ENCODE peak calls at places on chromosomes 11 and 22, in nine cellular contexts. K, R, T, Z, J, C, M, S and U are unnamed samples.

GRCh38 chr11:120208777-120209176 is 2.1 kb upstream of the OAF start:
- DNase-seq in S (no peak), M (no peak), T (peak), J (no peak), R (peak), Z (peak), C (no peak), K (peak), U (peak)

GRCh38 chr11:17014321-17014773 is at the start of gene PLEKHA7:
- DNase-seq in S (no peak), K (no peak), R (no peak), T (no peak), Z (no peak), C (peak), J (no peak), M (no peak), U (peak)

GRCh38 chr11:75536786-75537629 is 11.3 kb upstream of the GDPD5 start:
- DNase-seq in C (no peak), J (no peak), S (no peak), M (peak), K (peak), Z (no peak), R (peak), T (peak), U (no peak)

GRCh38 chr11:121367434-121367833 is 74.9 kb downstream of the SC5D start:
- DNase-seq in M (no peak), Z (peak), R (no peak), T (peak), C (no peak), K (peak), J (no peak), S (no peak), U (peak)

GRCh38 chr11:76694664-76695063 is 24.1 kb upstream of the LRRC32 start:
- DNase-seq in K (peak), M (no peak), J (peak), T (peak), S (no peak), R (no peak), Z (peak), C (no peak), U (no peak)

GRCh38 chr22:21832291-21833290 is 34.9 kb downstream of the MAPK1 start:
- DNase-seq in C (no peak), T (peak), M (no peak), S (no peak), Z (no peak), K (peak), R (no peak), J (no peak), U (no peak)

GRCh38 chr22:50342651-50343540 is at the start of gene PPP6R2:
- DNase-seq in T (peak), K (peak), S (peak), M (no peak), R (peak), Z (peak), C (peak), J (no peak), U (peak)

GRCh38 chr22:39242389-39242808 is 2.4 kb downstream of the PDGFB start:
- DNase-seq in Z (no peak), T (no peak), K (no peak), M (no peak), J (no peak), R (no peak), S (no peak), C (peak), U (no peak)

GRCh38 chr22:37559901-37560681 is at the start of gene CDC42EP1:
- DNase-seq in J (no peak), M (no peak), K (peak), C (peak), S (peak), Z (peak), R (no peak), T (peak), U (peak)

GRCh38 chr11:11424696-11425095 is 71.6 kb upstream of the CSNK2A3 start:
- DNase-seq in Z (no peak), R (no peak), S (no peak), J (no peak), M (no peak), K (no peak), T (no peak), C (no peak), U (no peak)

GRCh38 chr22:25406510-25407210 is 157.8 kb upstream of the GRK3 start:
- DNase-seq in C (no peak), S (peak), K (no peak), T (no peak), M (no peak), Z (no peak), J (no peak), R (peak), U (no peak)

GRCh38 chr11:116990061-116990473 is 108.2 kb downstream of the SIK3 start:
- DNase-seq in M (no peak), Z (peak), T (peak), J (peak), R (no peak), K (peak), S (no peak), C (no peak), U (peak)

GRCh38 chr22:19330865-19331418 is 39.4 kb upstream of the CLTCL1 start:
- DNase-seq in M (no peak), T (no peak), C (no peak), Z (no peak), J (no peak), S (no peak), K (no peak), R (no peak), U (no peak)

GRCh38 chr22:26835929-26836528 is 178.6 kb downstream of the MIAT start:
- DNase-seq in J (no peak), Z (peak), M (peak), K (peak), C (peak), T (peak), R (peak), S (no peak), U (peak)

GRCh38 chr11:9461760-9462134 is 935 bp downstream of the ZNF143 start:
- DNase-seq in M (no peak), R (no peak), T (peak), Z (peak), J (no peak), C (peak), K (peak), S (no peak), U (no peak)

GRCh38 chr11:79419120-79419519 is 21.7 kb downstream of the TENM4 start:
- DNase-seq in C (no peak), Z (peak), R (no peak), S (no peak), T (peak), J (no peak), M (peak), K (peak), U (no peak)

GRCh38 chr11:61362542-61362875 is 335 bp downstream of the TMEM138 start:
- DNase-seq in S (no peak), M (no peak), J (no peak), T (peak), Z (peak), R (no peak), K (peak), C (peak), U (peak)

GRCh38 chr11:114562166-114562916 is 2.7 kb upstream of the NXPE1 start:
- DNase-seq in S (no peak), K (peak), C (no peak), Z (peak), T (peak), J (peak), M (no peak), R (no peak), U (no peak)

GRCh38 chr22:29782061-29782845 is 15.1 kb downstream of the UQCR10 start:
- DNase-seq in T (peak), M (no peak), Z (no peak), C (no peak), K (no peak), J (no peak), S (peak), R (no peak), U (peak)

GRCh38 chr22:46942816-46943783 is 180.7 kb downstream of the TBC1D22A start:
- DNase-seq in Z (no peak), M (no peak), C (no peak), S (peak), R (no peak), K (peak), T (no peak), J (no peak), U (no peak)

GRCh38 chr11:33897761-33898403 is 6.0 kb upstream of the LMO2 start:
- DNase-seq in T (no peak), R (no peak), S (no peak), Z (no peak), M (no peak), J (no peak), C (no peak), K (no peak), U (no peak)

GRCh38 chr11:9473408-9473807 is 12.6 kb downstream of the ZNF143 start:
- DNase-seq in K (no peak), M (no peak), C (peak), Z (no peak), T (no peak), S (no peak), R (no peak), J (no peak), U (no peak)

GRCh38 chr11:72308226-72309073 is 64.5 kb upstream of the PHOX2A start:
- DNase-seq in K (peak), S (no peak), J (peak), R (no peak), T (peak), Z (peak), C (peak), M (no peak), U (no peak)

DNA sequence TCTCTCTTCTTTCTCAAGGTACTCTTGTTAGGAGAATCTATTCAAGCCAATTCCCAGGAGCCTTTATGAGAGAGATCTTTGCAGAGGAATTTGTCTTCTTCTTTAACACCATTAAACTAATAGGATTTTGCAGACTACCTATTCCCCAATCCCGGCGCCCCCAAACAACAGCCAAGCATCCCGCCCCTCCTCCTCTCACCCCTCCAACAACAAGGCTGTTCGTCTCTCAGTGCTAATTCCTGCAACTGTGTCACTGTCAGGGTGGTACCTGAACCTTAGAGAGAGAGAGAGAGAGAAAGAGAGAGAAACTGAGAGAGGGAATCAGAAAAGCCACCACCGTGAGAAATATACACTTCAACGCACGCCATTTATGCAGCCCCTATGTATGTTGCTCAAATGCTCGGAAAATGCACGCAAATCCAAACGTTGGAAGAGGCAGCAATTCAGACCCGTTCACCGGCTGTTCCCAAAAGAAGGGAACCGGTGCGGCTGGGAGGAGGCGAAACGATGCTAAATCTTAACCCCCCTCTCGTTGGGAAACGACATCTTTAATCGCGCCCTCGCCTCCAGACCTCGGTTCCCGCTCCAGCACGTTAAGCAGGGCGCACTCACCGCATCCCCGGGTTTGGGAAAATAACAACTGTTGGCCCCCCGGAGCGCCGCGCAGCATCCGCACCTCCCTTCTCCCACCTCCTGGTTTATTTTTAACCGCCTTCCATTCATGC is 943 bp downstream of the KCNA4 start:
- DNase-seq in S (no peak), T (no peak), K (no peak), C (peak), M (no peak), R (no peak), Z (no peak), J (no peak), U (no peak)
- H3K4me3 ChIP-seq in S (peak), T (no peak), K (no peak), C (no peak), M (no peak), R (no peak), Z (no peak), J (no peak), U (no peak)

DNA sequence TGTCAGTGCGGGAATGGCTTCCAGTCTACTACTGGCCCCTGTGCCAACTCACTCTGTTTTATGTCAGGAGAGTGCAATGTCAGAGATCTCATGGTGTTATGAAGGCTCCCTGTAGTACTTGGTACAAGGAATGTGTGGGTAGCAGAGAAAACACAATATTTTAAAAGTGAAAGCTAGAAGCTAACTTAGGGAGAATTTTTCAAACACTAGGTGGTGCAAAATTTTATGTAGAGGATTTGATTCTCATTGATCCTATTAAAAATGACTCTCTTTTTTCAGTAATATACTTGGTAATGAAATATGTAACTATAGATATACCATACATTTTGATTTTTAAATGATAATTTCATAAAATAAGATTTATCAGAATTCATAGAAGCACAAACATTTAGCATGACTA is 134.7 kb downstream of the JRKL start:
- DNase-seq in S (no peak), R (no peak), K (no peak), T (peak), Z (peak), M (no peak), C (no peak), J (no peak), U (no peak)
- TF ChIP-seq CTCF in S (no peak), R (no peak), K (no peak), T (no peak), Z (no peak), M (no peak), C (peak), J (no peak), U (no peak)

GRCh38 chr11:50102916-50103315 is 70.2 kb downstream of the OR4C45 start:
- DNase-seq in S (no peak), K (no peak), R (no peak), C (no peak), M (no peak), J (no peak), Z (no peak), T (no peak), U (no peak)
- H3K4me3 ChIP-seq in S (no peak), K (no peak), R (no peak), C (no peak), M (no peak), J (no peak), Z (no peak), T (no peak), U (no peak)

GRCh38 chr11:44865866-44866272 is 84.8 kb downstream of the TP53I11 start:
- DNase-seq in C (peak), R (no peak), T (no peak), Z (no peak), K (no peak), J (no peak), M (no peak), S (peak), U (peak)
- TF ChIP-seq CTCF in C (no peak), R (no peak), T (no peak), Z (no peak), K (no peak), J (no peak), M (no peak), S (peak), U (peak)